ENCODE peak calls at places on chromosomes 16 and 17, in five cellular contexts. T is spleen, B is GM12878, O is esophagus muscularis mucosa, D is sigmoid colon. V is an unnamed sample.

GRCh38 chr16:68512183-68512582 is 26.9 kb upstream of the ZFP90 start:
- DNase-seq in T (peak), B (no peak), O (no peak), D (no peak), V (no peak)

GRCh38 chr16:80113876-80114574 is 426.8 kb upstream of the DYNLRB2 start:
- DNase-seq in T (no peak), B (no peak), O (peak), D (no peak), V (no peak)

GRCh38 chr17:5783851-5784250 is 199.5 kb upstream of the NLRP1 start:
- DNase-seq in T (no peak), B (no peak), O (no peak), D (no peak), V (no peak)

GRCh38 chr17:4053596-4053995 is 89.2 kb downstream of the ZZEF1 start:
- DNase-seq in T (no peak), B (no peak), O (no peak), D (no peak), V (no peak)

GRCh38 chr16:24771132-24771778 is 41.8 kb downstream of the TNRC6A start:
- DNase-seq in T (no peak), B (no peak), O (no peak), D (no peak), V (no peak)

GRCh38 chr16:59392911-59393310 is 658.8 kb upstream of the GOT2 start:
- DNase-seq in T (no peak), B (no peak), O (no peak), D (no peak), V (no peak)

GRCh38 chr17:38430316-38430715 is 2.1 kb downstream of the ARHGAP23 start:
- DNase-seq in T (no peak), B (no peak), O (no peak), D (no peak), V (no peak)

GRCh38 chr17:81057777-81058176 is 22.8 kb downstream of the BAIAP2 start:
- DNase-seq in T (no peak), B (no peak), O (no peak), D (no peak), V (no peak)

GRCh38 chr17:32174889-32175288 is 32.6 kb downstream of the RHOT1 start:
- DNase-seq in T (no peak), B (no peak), O (no peak), D (no peak), V (no peak)

GRCh38 chr16:56341656-56342397 is 83.5 kb downstream of the AMFR start:
- DNase-seq in T (no peak), B (no peak), O (no peak), D (no peak), V (no peak)

GRCh38 chr16:8554881-8555280 is 35.4 kb downstream of the TMEM114 start:
- DNase-seq in T (no peak), B (no peak), O (no peak), D (no peak), V (no peak)

GRCh38 chr17:1197781-1198490 is 18.2 kb upstream of the ABR start:
- DNase-seq in T (peak), B (peak), O (peak), D (peak), V (no peak)

GRCh38 chr17:81066072-81066471 is 31.1 kb downstream of the BAIAP2 start:
- DNase-seq in T (no peak), B (no peak), O (no peak), D (no peak), V (no peak)

GRCh38 chr16:50102046-50102756 is 36.4 kb downstream of the HEATR3 start:
- DNase-seq in T (no peak), B (no peak), O (no peak), D (no peak), V (no peak)

GRCh38 chr16:68884867-68885266 is 41.5 kb downstream of the TANGO6 start:
- DNase-seq in T (no peak), B (no peak), O (no peak), D (no peak), V (no peak)

GRCh38 chr16:847151-847550 is 46.6 kb upstream of the GNG13 start:
- DNase-seq in T (no peak), B (no peak), O (no peak), D (peak), V (no peak)

GRCh38 chr16:10984509-10984908 is 40.1 kb downstream of the CLEC16A start:
- DNase-seq in T (no peak), B (no peak), O (no peak), D (no peak), V (no peak)

GRCh38 chr17:37092701-37093100 is 143.9 kb downstream of the AATF start:
- DNase-seq in T (no peak), B (no peak), O (no peak), D (no peak), V (no peak)

GRCh38 chr17:81167638-81168037 is 1.6 kb upstream of the AATK start:
- DNase-seq in T (no peak), B (no peak), O (no peak), D (no peak), V (no peak)

GRCh38 chr17:45016823-45017222 is 34.6 kb downstream of the DCAKD start:
- DNase-seq in T (no peak), B (no peak), O (no peak), D (no peak), V (no peak)

GRCh38 chr16:49876716-49877129 is 20.8 kb upstream of the ZNF423 start:
- DNase-seq in T (peak), B (no peak), O (no peak), D (peak), V (no peak)

GRCh38 chr17:82463881-82464566 is 5.5 kb downstream of the NARF start:
- DNase-seq in T (no peak), B (no peak), O (no peak), D (no peak), V (no peak)

GRCh38 chr17:79988163-79988971 is 47.3 kb downstream of the TBC1D16 start:
- DNase-seq in T (peak), B (no peak), O (no peak), D (peak), V (no peak)

GRCh38 chr16:2196162-2196980 is at the start of gene CASKIN1:
- DNase-seq in T (no peak), B (no peak), O (no peak), D (no peak), V (no peak)

DNA sequence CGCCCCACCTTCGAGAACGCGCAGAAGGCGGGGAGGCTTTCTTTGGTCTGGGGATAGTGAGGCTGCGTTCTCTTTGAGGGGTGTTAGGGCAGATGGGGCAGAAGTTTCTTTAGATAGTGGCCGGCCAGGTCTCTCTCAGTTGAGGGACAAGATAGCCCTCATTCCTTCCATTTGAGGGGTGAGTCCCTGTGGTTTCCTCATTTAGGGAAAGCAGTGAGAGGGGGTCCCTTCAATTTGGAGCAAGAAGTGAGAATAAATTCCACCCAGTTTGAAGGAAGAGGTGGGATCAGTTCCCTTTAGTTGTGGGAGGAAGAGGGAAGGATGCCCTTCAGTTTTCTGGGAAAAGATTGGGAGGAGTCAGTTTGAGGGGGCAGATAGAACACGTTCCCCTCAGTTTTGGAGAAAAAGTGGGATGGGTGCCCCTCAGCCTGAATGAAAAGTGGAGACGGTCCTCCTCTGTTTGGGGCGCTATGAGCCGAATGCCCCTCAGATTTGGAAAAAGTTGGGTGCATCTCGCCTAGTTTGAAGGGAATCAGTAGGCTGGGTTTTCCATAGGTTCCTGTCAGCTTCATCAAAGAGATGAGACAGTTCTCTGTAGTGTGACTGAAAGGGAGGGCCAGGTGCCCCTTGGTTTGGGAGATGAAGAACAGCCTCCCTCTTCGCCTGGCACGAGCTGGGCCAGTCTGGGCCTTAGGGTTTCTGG is 568 bp upstream of the FHOD1 start:
- DNase-seq in T (no peak), B (no peak), O (no peak), D (no peak), V (no peak)
- TF ChIP-seq POLR2AphosphoS5 in T (no peak), B (peak), O (no peak), D (no peak), V (no peak)

DNA sequence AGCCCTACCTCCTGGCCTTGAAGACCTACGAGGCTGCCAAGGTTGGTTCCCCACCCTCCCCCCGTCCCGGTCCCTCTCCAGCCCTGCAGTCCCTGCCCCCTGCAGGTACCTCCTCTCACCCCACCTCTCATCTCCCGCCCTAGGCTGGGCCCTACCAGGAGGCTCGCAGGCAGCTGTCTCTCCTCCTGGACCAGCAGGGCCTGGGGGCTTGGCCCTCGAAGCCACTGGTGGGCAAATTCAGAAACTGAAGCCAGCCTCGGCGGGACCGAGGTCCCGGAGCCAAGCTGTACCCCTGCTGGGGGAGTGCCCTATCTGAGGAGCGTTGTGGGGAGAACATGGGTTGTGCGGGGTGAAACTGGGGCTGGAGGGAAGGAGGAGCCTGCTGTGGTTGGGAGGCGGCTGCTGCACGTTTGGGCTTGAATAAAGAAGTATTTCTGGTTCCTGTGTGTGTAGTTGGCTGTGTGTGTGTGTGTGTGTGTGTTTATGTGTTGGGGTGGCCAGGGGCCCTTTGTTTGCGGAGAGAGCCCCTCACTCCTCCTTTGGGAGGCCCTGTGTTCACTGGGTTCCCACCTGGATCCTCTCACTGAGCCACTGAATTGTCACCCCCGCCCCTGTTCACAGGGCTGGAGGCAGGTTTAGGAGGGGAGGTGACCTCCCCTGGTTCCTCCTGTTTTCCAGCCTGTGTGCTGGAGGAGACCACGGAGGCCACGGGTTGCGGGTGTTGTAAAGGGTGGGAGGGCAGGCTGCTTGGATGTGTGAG is 6.0 kb downstream of the ADAD2 start:
- DNase-seq in T (no peak), B (no peak), O (no peak), D (no peak), V (no peak)
- TF ChIP-seq POLR2A in T (no peak), B (no peak), O (no peak), D (no peak), V (no peak)

GRCh38 chr16:12511708-12512107 is 292.0 kb downstream of the CPPED1 start:
- DNase-seq in T (no peak), B (no peak), O (no peak), D (no peak), V (no peak)

GRCh38 chr16:12507366-12507765 is 296.3 kb downstream of the CPPED1 start:
- DNase-seq in T (no peak), B (no peak), O (no peak), D (no peak), V (no peak)

GRCh38 chr16:12511308-12511707 is 292.4 kb downstream of the CPPED1 start:
- DNase-seq in T (no peak), B (no peak), O (no peak), D (no peak), V (no peak)

GRCh38 chr16:12509121-12509520 is 294.6 kb downstream of the CPPED1 start:
- DNase-seq in T (no peak), B (no peak), O (no peak), D (peak), V (no peak)

GRCh38 chr16:12508054-12508453 is 295.6 kb downstream of the CPPED1 start:
- DNase-seq in T (no peak), B (no peak), O (no peak), D (peak), V (no peak)
- TF ChIP-seq CTCF in T (no peak), B (no peak), O (no peak), D (no peak), V (no peak)

DNA sequence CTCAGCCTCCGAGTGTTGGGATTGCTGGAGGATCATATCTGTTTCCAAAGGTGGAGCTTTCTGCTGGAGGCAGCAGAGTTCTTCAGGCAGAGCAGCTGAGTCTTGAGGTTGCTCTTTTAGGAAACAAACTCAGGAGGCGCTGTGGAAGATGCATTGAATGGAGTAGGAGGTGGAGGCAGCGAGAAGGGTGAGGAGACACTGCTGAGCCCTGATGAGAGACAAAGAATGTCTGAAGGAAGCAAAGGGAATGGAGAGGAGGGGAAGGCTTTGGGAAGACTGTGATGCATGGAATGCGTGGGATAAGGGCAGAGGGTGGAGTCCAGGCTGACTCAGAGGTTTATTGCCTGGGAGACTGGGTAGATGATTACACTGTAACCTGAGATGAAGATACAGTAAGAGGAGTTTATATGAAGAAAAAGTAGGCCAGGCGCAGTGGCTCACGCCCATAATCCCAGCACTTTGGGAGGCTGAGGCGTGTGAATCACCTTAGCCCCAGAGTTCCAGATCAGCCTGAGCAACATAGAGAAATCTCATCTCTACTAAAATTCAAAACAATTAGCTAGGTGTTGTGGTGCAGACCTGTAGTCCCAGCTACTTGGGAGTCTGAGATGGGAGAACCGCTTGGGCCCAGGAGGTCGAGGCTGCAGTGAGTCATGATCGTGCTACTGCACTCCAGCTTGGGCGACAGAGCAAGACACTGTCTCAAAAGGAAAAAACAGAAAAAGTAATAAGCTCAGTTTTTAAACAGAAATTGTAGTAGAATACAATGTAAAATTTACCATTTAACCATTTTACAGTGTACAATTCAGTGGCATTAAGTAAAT is 17.8 kb upstream of the TMEM219 start:
- DNase-seq in T (no peak), B (no peak), O (no peak), D (peak), V (no peak)
- TF ChIP-seq POLR2AphosphoS5 in T (no peak), B (no peak), O (peak), D (no peak), V (peak)

V was measured in vagina.